ENCODE peak calls at places on chromosome 7, in five cellular contexts. O is NCI-H2081, W is left lobe of liver, E is hypothalamus, Y is esophagus squamous epithelium. L is an unnamed sample.

GRCh38 chr7:17159500-17160037 is 138.9 kb upstream of the AHR start:
- DNase-seq in E (no peak), Y (no peak), O (no peak), W (no peak), L (no peak)

GRCh38 chr7:81616951-81617350 is 152.9 kb downstream of the HGF start:
- DNase-seq in E (no peak), W (no peak), Y (no peak), O (no peak), L (no peak)

GRCh38 chr7:151814400-151814914 is 62.5 kb downstream of the PRKAG2 start:
- DNase-seq in O (no peak), W (no peak), Y (no peak), E (peak; percentile 53), L (no peak)

GRCh38 chr7:78022165-78022564 is 223.6 kb downstream of the PHTF2 start:
- DNase-seq in E (no peak), O (no peak), W (no peak), Y (no peak), L (no peak)

GRCh38 chr7:47196106-47196630 is 385.7 kb downstream of the TNS3 start:
- DNase-seq in E (no peak), O (no peak), W (no peak), Y (no peak), L (no peak)

GRCh38 chr7:127786184-127786583 is 134.2 kb downstream of the SND1 start:
- DNase-seq in O (no peak), E (no peak), Y (no peak), W (no peak), L (no peak)

GRCh38 chr7:129801882-129802281 is 150.9 kb downstream of the UBE2H start:
- DNase-seq in W (no peak), E (no peak), Y (no peak), O (peak; percentile 40), L (no peak)

GRCh38 chr7:30800785-30801252 is 29.6 kb downstream of the MINDY4 start:
- DNase-seq in Y (no peak), W (peak; percentile 71), E (peak; percentile 62), O (peak; percentile 69), L (peak; percentile 80)

GRCh38 chr7:42097756-42098155 is 139.3 kb downstream of the GLI3 start:
- DNase-seq in W (no peak), Y (no peak), E (no peak), O (no peak), L (peak; percentile 94)

GRCh38 chr7:133761459-133761858 is 365.7 kb upstream of the LRGUK start:
- DNase-seq in Y (no peak), O (no peak), E (no peak), W (no peak), L (no peak)

GRCh38 chr7:129952164-129952652 is 552 bp downstream of the UBE2H start:
- DNase-seq in O (peak; percentile 42), Y (no peak), E (peak; percentile 61), W (peak; percentile 71), L (peak; percentile 65)

GRCh38 chr7:44962483-44963251 is 16.1 kb downstream of the MYO1G start:
- DNase-seq in W (peak; percentile 43), E (peak; percentile 27), Y (no peak), O (no peak), L (no peak)

GRCh38 chr7:117085275-117085674 is 132.0 kb downstream of the ST7 start:
- DNase-seq in Y (no peak), E (no peak), W (no peak), O (no peak), L (no peak)

GRCh38 chr7:157263156-157263555 is 73.6 kb upstream of the DNAJB6 start:
- DNase-seq in W (no peak), O (no peak), E (no peak), Y (no peak), L (no peak)

GRCh38 chr7:152894295-152895170 is 135.0 kb downstream of the ACTR3B start:
- DNase-seq in Y (no peak), W (no peak), E (no peak), O (peak; percentile 21), L (no peak)

GRCh38 chr7:37287093-37287492 is 161.6 kb downstream of the ELMO1 start:
- DNase-seq in W (no peak), O (peak; percentile 52), E (no peak), Y (no peak), L (peak; percentile 8)

GRCh38 chr7:6164491-6164890 is 107.9 kb downstream of the CYTH3 start:
- DNase-seq in Y (no peak), O (no peak), E (no peak), W (no peak), L (no peak)

GRCh38 chr7:21305455-21306235 is 122.2 kb upstream of the SP4 start:
- DNase-seq in O (peak; percentile 12), Y (no peak), W (no peak), E (no peak), L (peak; percentile 36)

GRCh38 chr7:19106308-19107141 is 10.9 kb downstream of the TWIST1 start:
- DNase-seq in O (no peak), Y (no peak), W (no peak), E (no peak), L (no peak)

GRCh38 chr7:121302214-121302745 is 26.5 kb upstream of the WNT16 start:
- DNase-seq in O (no peak), E (no peak), W (no peak), Y (no peak), L (no peak)

GRCh38 chr7:111010833-111011232 is 80.1 kb upstream of the LRRN3 start:
- DNase-seq in Y (no peak), E (no peak), O (no peak), W (no peak), L (peak; percentile 14)

GRCh38 chr7:124440081-124440480 is 325.5 kb downstream of the GPR37 start:
- DNase-seq in Y (no peak), E (no peak), O (no peak), W (no peak), L (no peak)

GRCh38 chr7:42886129-42886528 is 25.7 kb downstream of the C7orf25 start:
- DNase-seq in Y (no peak), O (no peak), W (no peak), E (no peak), L (peak; percentile 42)

GRCh38 chr7:27182285-27182827 is 2.7 kb downstream of the HOXA11 start:
- DNase-seq in E (no peak), O (no peak), Y (no peak), W (peak; percentile 8), L (no peak)

GRCh38 chr7:150941983-150942590 is 36.0 kb downstream of the KCNH2 start:
- DNase-seq in E (peak; percentile 37), Y (no peak), W (no peak), O (peak; percentile 19), L (no peak)

GRCh38 chr7:132622081-132622480 is 45.8 kb upstream of the PLXNA4 start:
- DNase-seq in E (no peak), Y (no peak), W (no peak), O (no peak), L (no peak)

GRCh38 chr7:69596723-69597277 is 1.5 kb upstream of the AUTS2 start:
- DNase-seq in O (no peak), Y (no peak), W (no peak), E (no peak), L (no peak)

GRCh38 chr7:135512135-135512887 is 2.4 kb upstream of the CNOT4 start:
- DNase-seq in O (peak; percentile 74), Y (no peak), E (no peak), W (no peak), L (peak; percentile 80)

GRCh38 chr7:133109816-133110215 is 27.9 kb upstream of the CHCHD3 start:
- DNase-seq in E (no peak), Y (no peak), W (no peak), O (no peak), L (peak; percentile 29)

GRCh38 chr7:75951506-75951905 is 36.6 kb downstream of the POR start:
- DNase-seq in W (no peak), Y (no peak), O (no peak), E (no peak), L (peak; percentile 77)

GRCh38 chr7:133702078-133702477 is 425.1 kb upstream of the LRGUK start:
- DNase-seq in E (no peak), W (no peak), O (no peak), Y (no peak), L (no peak)

GRCh38 chr7:445563-446288 is 73.9 kb downstream of the PDGFA start:
- DNase-seq in W (no peak), O (no peak), E (no peak), Y (no peak), L (no peak)

GRCh38 chr7:129777195-129777844 is 165.8 kb downstream of the NRF1 start:
- DNase-seq in Y (no peak), O (no peak), E (no peak), W (no peak), L (no peak)

GRCh38 chr7:42337225-42337905 is 100.4 kb upstream of the GLI3 start:
- DNase-seq in O (no peak), Y (no peak), W (no peak), E (no peak), L (no peak)

GRCh38 chr7:48249162-48249561 is 77.9 kb downstream of the ABCA13 start:
- DNase-seq in Y (no peak), E (no peak), W (no peak), O (no peak), L (no peak)

L was measured in MCF 10A.